ENCODE peak calls at places on chromosomes 13 and 19, in four cellular contexts. One of them, this sample, is unnamed.

GRCh38 chr13:100883453-100883852 is 208.9 kb upstream of the TMTC4 start:
- DNase-seq in H1: no peak
- DNase-seq in GM12878: no peak
- DNase-seq in GM12892: no peak
- DNase-seq in this sample: no peak

GRCh38 chr19:2255112-2255845 is 938 bp downstream of the JSRP1 start:
- DNase-seq in H1: no peak
- DNase-seq in GM12878: no peak
- DNase-seq in GM12892: no peak
- DNase-seq in this sample: no peak

GRCh38 chr13:68099616-68100015 is 869.5 kb upstream of the PCDH9 start:
- DNase-seq in H1: no peak
- DNase-seq in GM12878: no peak
- DNase-seq in GM12892: no peak
- DNase-seq in this sample: no peak

GRCh38 chr13:26679945-26680516 is 80.6 kb downstream of the GPR12 start:
- DNase-seq in H1: no peak
- DNase-seq in GM12878: no peak
- DNase-seq in GM12892: no peak
- DNase-seq in this sample: no peak

GRCh38 chr19:46731584-46731983 is 14.3 kb upstream of the FKRP start:
- DNase-seq in H1: no peak
- DNase-seq in GM12878: no peak
- DNase-seq in GM12892: no peak
- DNase-seq in this sample: no peak

GRCh38 chr19:29122185-29122584 is 90.8 kb downstream of the UQCRFS1 start:
- DNase-seq in H1: no peak
- DNase-seq in GM12878: no peak
- DNase-seq in GM12892: no peak
- DNase-seq in this sample: no peak

GRCh38 chr13:20980899-20981298 is 78.4 kb upstream of the XPO4 start:
- DNase-seq in H1: no peak
- DNase-seq in GM12878: no peak
- DNase-seq in GM12892: no peak
- DNase-seq in this sample: no peak

GRCh38 chr13:89029062-89029461 is 1357.9 kb downstream of the SLITRK5 start:
- DNase-seq in H1: no peak
- DNase-seq in GM12878: no peak
- DNase-seq in GM12892: no peak
- DNase-seq in this sample: no peak

GRCh38 chr19:54255105-54255775 is 1.8 kb downstream of the LILRB5 start:
- DNase-seq in H1: no peak
- DNase-seq in GM12878: no peak
- DNase-seq in GM12892: no peak
- DNase-seq in this sample: no peak

GRCh38 chr19:40614595-40615411 is 13.6 kb downstream of the LTBP4 start:
- DNase-seq in H1: no peak
- DNase-seq in GM12878: peak
- DNase-seq in GM12892: no peak
- DNase-seq in this sample: no peak

GRCh38 chr13:112325941-112326645 is 50.1 kb upstream of the SPACA7 start:
- DNase-seq in H1: no peak
- DNase-seq in GM12878: no peak
- DNase-seq in GM12892: no peak
- DNase-seq in this sample: no peak

GRCh38 chr19:33902802-33903488 is 106.3 kb downstream of the KCTD15 start:
- DNase-seq in H1: no peak
- DNase-seq in GM12878: no peak
- DNase-seq in GM12892: no peak
- DNase-seq in this sample: no peak

GRCh38 chr13:99339736-99340392 is 32.7 kb upstream of the GPR183 start:
- DNase-seq in H1: no peak
- DNase-seq in GM12878: no peak
- DNase-seq in GM12892: no peak
- DNase-seq in this sample: no peak

GRCh38 chr19:11264452-11265176 is 2.3 kb upstream of the DOCK6 start:
- DNase-seq in H1: no peak
- DNase-seq in GM12878: peak
- DNase-seq in GM12892: no peak
- DNase-seq in this sample: no peak

GRCh38 chr19:32800191-32800590 is 69.4 kb downstream of the SLC7A9 start:
- DNase-seq in H1: no peak
- DNase-seq in GM12878: no peak
- DNase-seq in GM12892: no peak
- DNase-seq in this sample: no peak

GRCh38 chr19:8821748-8822241 is 10.3 kb downstream of the ZNF558 start:
- DNase-seq in H1: no peak
- DNase-seq in GM12878: no peak
- DNase-seq in GM12892: no peak
- DNase-seq in this sample: no peak

GRCh38 chr13:37954191-37954590 is 84.6 kb upstream of the TRPC4 start:
- DNase-seq in H1: no peak
- DNase-seq in GM12878: no peak
- DNase-seq in GM12892: no peak
- DNase-seq in this sample: no peak

GRCh38 chr19:16869331-16869972 is 19.3 kb upstream of the F2RL3 start:
- DNase-seq in H1: no peak
- DNase-seq in GM12878: no peak
- DNase-seq in GM12892: no peak
- DNase-seq in this sample: no peak

GRCh38 chr13:36001561-36001960 is 129.6 kb downstream of the DCLK1 start:
- DNase-seq in H1: no peak
- DNase-seq in GM12878: no peak
- DNase-seq in GM12892: no peak
- DNase-seq in this sample: no peak

GRCh38 chr19:1373534-1374249 is 10.0 kb upstream of the NDUFS7 start:
- DNase-seq in H1: no peak
- DNase-seq in GM12878: no peak
- DNase-seq in GM12892: no peak
- DNase-seq in this sample: no peak

GRCh38 chr19:6801397-6802086 is 29.0 kb downstream of the VAV1 start:
- DNase-seq in H1: no peak
- DNase-seq in GM12878: peak
- DNase-seq in GM12892: peak
- DNase-seq in this sample: peak

GRCh38 chr13:34620073-34620858 is 321.8 kb upstream of the NBEA start:
- DNase-seq in H1: no peak
- DNase-seq in GM12878: no peak
- DNase-seq in GM12892: no peak
- DNase-seq in this sample: no peak

DNA sequence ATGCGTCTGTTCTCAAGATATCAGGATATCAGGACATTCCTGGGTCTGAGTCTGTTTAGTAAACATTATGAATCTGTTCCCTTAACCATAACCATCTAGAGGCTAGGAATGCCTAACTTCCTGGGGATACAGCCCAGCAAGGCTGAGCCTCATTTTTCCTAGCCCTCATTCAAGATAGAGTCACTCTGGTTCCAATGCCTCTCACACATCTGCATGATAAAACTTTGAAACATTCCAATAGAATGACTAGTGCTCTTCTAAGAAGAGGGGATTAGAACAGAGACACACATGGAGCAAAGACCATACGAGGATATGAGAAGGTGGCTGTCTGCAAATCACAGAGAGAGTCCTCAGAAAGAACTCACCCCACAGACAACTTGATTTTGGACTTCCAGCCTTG is 20.6 kb upstream of the CABP5 start:
- DNase-seq in H1: peak
- DNase-seq in GM12878: no peak
- DNase-seq in GM12892: no peak
- DNase-seq in this sample: no peak
- TF ChIP-seq TAF1 in H1: no peak
- TF ChIP-seq TAF1 in GM12878: no peak
- TF ChIP-seq TAF1 in GM12892: no peak
- TF ChIP-seq TAF1 in this sample: no peak

GRCh38 chr13:79440958-79441553 is 35.0 kb upstream of the RBM26 start:
- DNase-seq in H1: no peak
- DNase-seq in GM12878: no peak
- DNase-seq in GM12892: no peak
- DNase-seq in this sample: no peak

GRCh38 chr13:79445968-79446645 is 34.8 kb upstream of the NDFIP2 start:
- DNase-seq in H1: no peak
- DNase-seq in GM12878: no peak
- DNase-seq in GM12892: no peak
- DNase-seq in this sample: no peak

GRCh38 chr13:79442221-79442620 is 36.2 kb upstream of the RBM26 start:
- DNase-seq in H1: no peak
- DNase-seq in GM12878: no peak
- DNase-seq in GM12892: no peak
- DNase-seq in this sample: no peak

GRCh38 chr13:79447141-79447540 is 33.8 kb upstream of the NDFIP2 start:
- DNase-seq in H1: no peak
- DNase-seq in GM12878: no peak
- DNase-seq in GM12892: no peak
- DNase-seq in this sample: no peak

DNA sequence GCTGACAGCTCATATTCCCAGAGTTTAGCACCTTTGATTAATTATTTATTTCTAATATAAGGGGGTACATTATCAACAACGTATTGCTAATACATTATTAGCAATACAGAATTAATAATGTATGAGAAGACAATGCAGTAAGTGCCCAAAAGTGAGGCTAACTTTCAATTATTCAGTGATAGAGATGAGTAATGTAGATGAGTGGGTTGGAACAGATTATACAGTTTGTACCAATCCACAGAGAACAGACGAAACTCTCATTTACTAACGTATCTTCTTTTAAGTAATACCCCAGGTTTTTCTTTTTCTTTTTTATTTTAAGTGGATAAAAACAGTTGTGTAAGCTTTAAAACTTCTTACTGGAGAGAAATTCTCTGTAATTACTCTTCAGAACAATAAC is 36.7 kb upstream of the RBM26 start:
- DNase-seq in H1: no peak
- DNase-seq in GM12878: no peak
- DNase-seq in GM12892: no peak
- DNase-seq in this sample: no peak
- TF ChIP-seq POLR2A in H1: no peak
- TF ChIP-seq POLR2A in GM12878: no peak
- TF ChIP-seq POLR2A in GM12892: no peak
- TF ChIP-seq POLR2A in this sample: no peak

GRCh38 chr19:38654478-38655079 is 7.1 kb downstream of the ACTN4 start:
- DNase-seq in H1: no peak
- DNase-seq in GM12878: no peak
- DNase-seq in GM12892: no peak
- DNase-seq in this sample: no peak
- TF ChIP-seq TAF1 in H1: no peak
- TF ChIP-seq TAF1 in GM12878: no peak
- TF ChIP-seq TAF1 in GM12892: no peak
- TF ChIP-seq TAF1 in this sample: no peak

GRCh38 chr13:28533049-28533436 is 38.1 kb upstream of the FLT1 start:
- DNase-seq in H1: no peak
- DNase-seq in GM12878: no peak
- DNase-seq in GM12892: no peak
- DNase-seq in this sample: no peak
- TF ChIP-seq POLR2A in H1: no peak
- TF ChIP-seq POLR2A in GM12878: no peak
- TF ChIP-seq POLR2A in GM12892: no peak
- TF ChIP-seq POLR2A in this sample: no peak

GRCh38 chr13:71378992-71379905 is 487.8 kb downstream of the DACH1 start:
- DNase-seq in H1: no peak
- DNase-seq in GM12878: no peak
- DNase-seq in GM12892: no peak
- DNase-seq in this sample: no peak
- TF ChIP-seq TAF1 in H1: no peak
- TF ChIP-seq TAF1 in GM12878: no peak
- TF ChIP-seq TAF1 in GM12892: no peak
- TF ChIP-seq TAF1 in this sample: no peak

GRCh38 chr19:3762501-3763459 is at the start of gene MRPL54:
- DNase-seq in H1: peak
- DNase-seq in GM12878: peak
- DNase-seq in GM12892: peak
- DNase-seq in this sample: peak
- TF ChIP-seq POLR2A in H1: peak
- TF ChIP-seq POLR2A in GM12878: peak
- TF ChIP-seq POLR2A in GM12892: peak
- TF ChIP-seq POLR2A in this sample: peak

DNA sequence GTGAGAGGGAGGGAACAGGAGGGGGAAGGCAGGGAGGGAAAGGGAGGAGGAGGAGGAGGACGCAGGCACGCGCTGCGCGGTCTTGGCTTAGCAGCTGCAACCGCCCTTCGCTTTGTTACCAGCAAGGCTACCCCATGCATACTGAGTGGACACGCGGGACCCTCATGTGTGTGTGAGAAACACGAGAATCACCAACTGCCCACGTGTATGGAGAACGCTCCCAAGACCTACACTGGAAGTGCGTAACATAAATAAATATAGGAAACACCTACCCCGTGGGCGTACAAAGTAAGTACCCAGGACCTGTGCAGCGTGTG is 38.0 kb downstream of the DEDD2 start:
- DNase-seq in H1: no peak
- DNase-seq in GM12878: no peak
- DNase-seq in GM12892: no peak
- DNase-seq in this sample: no peak
- TF ChIP-seq TAF1 in H1: no peak
- TF ChIP-seq TAF1 in GM12878: no peak
- TF ChIP-seq TAF1 in GM12892: no peak
- TF ChIP-seq TAF1 in this sample: no peak

DNA sequence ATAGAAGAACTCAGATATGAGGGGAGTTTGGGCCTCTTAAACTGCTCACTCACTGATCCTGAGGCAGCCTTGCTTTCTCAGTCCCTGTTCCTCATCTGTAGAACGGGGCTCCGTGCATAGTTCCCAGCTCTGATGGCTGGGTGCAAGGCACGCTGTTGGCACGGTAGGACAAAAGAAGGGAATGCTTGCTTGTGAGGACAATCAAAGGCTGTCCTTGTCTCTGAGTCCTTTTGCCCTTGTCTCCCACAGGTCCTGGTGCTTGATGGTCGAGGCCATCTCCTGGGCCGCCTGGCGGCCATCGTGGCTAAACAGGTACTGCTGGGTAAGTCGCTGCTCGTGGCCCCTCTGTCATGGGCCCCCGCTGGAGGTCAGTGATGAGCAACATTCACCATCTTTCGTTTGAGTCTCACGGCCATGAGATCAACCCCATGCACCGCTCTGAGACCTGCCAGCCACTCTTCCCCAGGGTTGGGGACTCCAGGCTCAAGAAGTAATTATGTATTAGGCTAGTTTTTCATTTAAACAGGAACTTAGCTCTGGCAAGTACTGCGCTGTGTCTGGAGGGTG is 2.3 kb downstream of the RPL13A start:
- DNase-seq in H1: no peak
- DNase-seq in GM12878: no peak
- DNase-seq in GM12892: no peak
- DNase-seq in this sample: no peak
- TF ChIP-seq POLR2A in H1: peak
- TF ChIP-seq POLR2A in GM12878: peak
- TF ChIP-seq POLR2A in GM12892: peak
- TF ChIP-seq POLR2A in this sample: no peak

DNA sequence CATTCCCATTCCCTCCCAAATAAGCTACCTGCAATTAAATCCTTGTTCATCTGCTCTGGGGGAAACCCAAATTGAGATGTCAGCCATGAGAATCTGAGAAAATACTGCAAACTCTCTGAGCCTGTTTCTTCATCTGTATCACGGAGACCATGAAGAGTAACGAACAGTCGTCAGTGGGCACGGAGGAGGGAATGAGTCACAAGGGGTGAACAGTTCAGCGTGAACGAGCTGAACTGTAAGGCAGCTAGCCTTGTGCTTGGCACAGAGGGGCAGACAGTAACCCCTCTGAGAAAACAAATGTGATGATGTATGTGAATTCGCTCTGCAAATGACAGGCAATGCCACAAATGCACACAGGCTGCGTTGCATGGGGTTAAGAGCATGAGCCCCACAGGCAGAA is 288.7 kb downstream of the FOXO1 start:
- DNase-seq in H1: no peak
- DNase-seq in GM12878: no peak
- DNase-seq in GM12892: no peak
- DNase-seq in this sample: no peak
- TF ChIP-seq TAF1 in H1: no peak
- TF ChIP-seq TAF1 in GM12878: no peak
- TF ChIP-seq TAF1 in GM12892: no peak
- TF ChIP-seq TAF1 in this sample: no peak

This sample was measured in GM12891.